ENCODE peak calls at places on chromosomes 11 and 22, in seven cellular contexts. J is A172, R is GM23248, Q is SHP77 treated with DMSO at 0.1 percent for 48 hours, P is GM04504, E is neural progenitor cell, A is HFF-Myc. X is an unnamed sample.

GRCh38 chr11:44243633-44244343 is 66.2 kb downstream of the ALX4 start:
- DNase-seq in E (peak; percentile 85), A (no peak), J (peak; percentile 66), P (no peak), Q (no peak), R (peak; percentile 46), X (no peak)

GRCh38 chr11:104799251-104799650 is 99.0 kb downstream of the CASP12 start:
- DNase-seq in E (no peak), A (no peak), J (no peak), P (no peak), R (no peak), Q (no peak), X (no peak)

GRCh38 chr11:133705873-133706272 is 139.4 kb downstream of the SPATA19 start:
- DNase-seq in E (no peak), R (no peak), J (no peak), A (no peak), P (no peak), Q (no peak), X (no peak)

GRCh38 chr11:14144905-14145304 is 182.4 kb downstream of the SPON1 start:
- DNase-seq in P (no peak), Q (no peak), J (no peak), R (no peak), A (no peak), E (no peak), X (no peak)

GRCh38 chr22:47386812-47387510 is 624.5 kb downstream of the TBC1D22A start:
- DNase-seq in P (no peak), J (no peak), A (no peak), Q (no peak), E (no peak), R (no peak), X (no peak)

GRCh38 chr11:3219281-3219892 is 774 bp upstream of the MRGPRG start:
- DNase-seq in Q (no peak), J (no peak), R (no peak), E (no peak), A (no peak), P (no peak), X (no peak)

GRCh38 chr22:42868751-42869251 is 11.7 kb upstream of the ARFGAP3 start:
- DNase-seq in A (no peak), P (no peak), J (no peak), E (no peak), Q (peak; percentile 71), R (no peak), X (no peak)

GRCh38 chr11:19200410-19201201 is 1.2 kb downstream of the CSRP3 start:
- DNase-seq in A (peak; percentile 20), P (peak; percentile 32), R (peak; percentile 77), E (no peak), J (peak; percentile 82), Q (no peak), X (peak; percentile 11)

GRCh38 chr11:3040881-3041280 is 16.3 kb downstream of the CARS1 start:
- DNase-seq in P (no peak), Q (no peak), R (no peak), A (no peak), E (no peak), J (no peak), X (no peak)

X was measured in AG04450.